ENCODE peak calls at places on chromosomes 3 and 15, in seven cellular contexts. One of them, this sample, is unnamed.

GRCh38 chr3:184727357-184728060 is 15.6 kb upstream of the MAGEF1 start:
- DNase-seq in activated T-cell treated with anti-CD3 and anti-CD28 coated beads, Interleukin-2, amount 50 U/mL, for 4 hours: peak; percentile 18
- DNase-seq in NAMALWA: peak; percentile 80
- DNase-seq in effector memory CD4-positive, alpha-beta T cell: no peak
- DNase-seq in MV-4-11: peak; percentile 55
- DNase-seq in activated naive CD4-positive, alpha-beta T cell treated with anti-CD3 and anti-CD28 coated beads, Interleukin-2, amount 10 ng/mL, durations not matched to agents 7 days and 5 days: peak; percentile 53
- DNase-seq in left cardiac atrium: peak; percentile 44
- DNase-seq in this sample: peak; percentile 71

GRCh38 chr3:151468284-151468917 is 7.5 kb upstream of the IGSF10 start:
- DNase-seq in activated T-cell treated with anti-CD3 and anti-CD28 coated beads, Interleukin-2, amount 50 U/mL, for 4 hours: peak; percentile 14
- DNase-seq in NAMALWA: peak; percentile 79
- DNase-seq in effector memory CD4-positive, alpha-beta T cell: no peak
- DNase-seq in MV-4-11: peak; percentile 31
- DNase-seq in activated naive CD4-positive, alpha-beta T cell treated with anti-CD3 and anti-CD28 coated beads, Interleukin-2, amount 10 ng/mL, durations not matched to agents 7 days and 5 days: peak; percentile 36
- DNase-seq in left cardiac atrium: no peak
- DNase-seq in this sample: no peak

GRCh38 chr3:195876297-195877031 is 31.9 kb downstream of the TNK2 start:
- DNase-seq in activated T-cell treated with anti-CD3 and anti-CD28 coated beads, Interleukin-2, amount 50 U/mL, for 4 hours: no peak
- DNase-seq in NAMALWA: no peak
- DNase-seq in effector memory CD4-positive, alpha-beta T cell: peak; percentile 11
- DNase-seq in MV-4-11: no peak
- DNase-seq in activated naive CD4-positive, alpha-beta T cell treated with anti-CD3 and anti-CD28 coated beads, Interleukin-2, amount 10 ng/mL, durations not matched to agents 7 days and 5 days: no peak
- DNase-seq in left cardiac atrium: no peak
- DNase-seq in this sample: no peak

GRCh38 chr15:64897345-64897985 is 14.2 kb upstream of the ANKDD1A start:
- DNase-seq in activated T-cell treated with anti-CD3 and anti-CD28 coated beads, Interleukin-2, amount 50 U/mL, for 4 hours: no peak
- DNase-seq in NAMALWA: no peak
- DNase-seq in effector memory CD4-positive, alpha-beta T cell: no peak
- DNase-seq in MV-4-11: peak; percentile 27
- DNase-seq in activated naive CD4-positive, alpha-beta T cell treated with anti-CD3 and anti-CD28 coated beads, Interleukin-2, amount 10 ng/mL, durations not matched to agents 7 days and 5 days: no peak
- DNase-seq in left cardiac atrium: peak; percentile 85
- DNase-seq in this sample: peak; percentile 87

GRCh38 chr3:172106989-172107388 is 67.6 kb downstream of the FNDC3B start:
- DNase-seq in activated T-cell treated with anti-CD3 and anti-CD28 coated beads, Interleukin-2, amount 50 U/mL, for 4 hours: peak; percentile 51
- DNase-seq in NAMALWA: peak; percentile 97
- DNase-seq in effector memory CD4-positive, alpha-beta T cell: peak; percentile 57
- DNase-seq in MV-4-11: peak; percentile 97
- DNase-seq in activated naive CD4-positive, alpha-beta T cell treated with anti-CD3 and anti-CD28 coated beads, Interleukin-2, amount 10 ng/mL, durations not matched to agents 7 days and 5 days: peak; percentile 80
- DNase-seq in left cardiac atrium: peak; percentile 29
- DNase-seq in this sample: no peak

GRCh38 chr3:71050521-71051258 is 532.8 kb downstream of the FOXP1 start:
- DNase-seq in activated T-cell treated with anti-CD3 and anti-CD28 coated beads, Interleukin-2, amount 50 U/mL, for 4 hours: no peak
- DNase-seq in NAMALWA: no peak
- DNase-seq in effector memory CD4-positive, alpha-beta T cell: peak; percentile 46
- DNase-seq in MV-4-11: peak; percentile 19
- DNase-seq in activated naive CD4-positive, alpha-beta T cell treated with anti-CD3 and anti-CD28 coated beads, Interleukin-2, amount 10 ng/mL, durations not matched to agents 7 days and 5 days: peak; percentile 54
- DNase-seq in left cardiac atrium: no peak
- DNase-seq in this sample: no peak

GRCh38 chr15:32952901-32953889 is 235.4 kb downstream of the GREM1 start:
- DNase-seq in activated T-cell treated with anti-CD3 and anti-CD28 coated beads, Interleukin-2, amount 50 U/mL, for 4 hours: no peak
- DNase-seq in NAMALWA: no peak
- DNase-seq in effector memory CD4-positive, alpha-beta T cell: no peak
- DNase-seq in MV-4-11: no peak
- DNase-seq in activated naive CD4-positive, alpha-beta T cell treated with anti-CD3 and anti-CD28 coated beads, Interleukin-2, amount 10 ng/mL, durations not matched to agents 7 days and 5 days: no peak
- DNase-seq in left cardiac atrium: no peak
- DNase-seq in this sample: no peak

GRCh38 chr3:55968331-55968730 is 481.2 kb upstream of the WNT5A start:
- DNase-seq in activated T-cell treated with anti-CD3 and anti-CD28 coated beads, Interleukin-2, amount 50 U/mL, for 4 hours: no peak
- DNase-seq in NAMALWA: no peak
- DNase-seq in effector memory CD4-positive, alpha-beta T cell: no peak
- DNase-seq in MV-4-11: no peak
- DNase-seq in activated naive CD4-positive, alpha-beta T cell treated with anti-CD3 and anti-CD28 coated beads, Interleukin-2, amount 10 ng/mL, durations not matched to agents 7 days and 5 days: no peak
- DNase-seq in left cardiac atrium: no peak
- DNase-seq in this sample: no peak

GRCh38 chr3:177561365-177561764 is 364.1 kb upstream of the TBL1XR1 start:
- DNase-seq in activated T-cell treated with anti-CD3 and anti-CD28 coated beads, Interleukin-2, amount 50 U/mL, for 4 hours: no peak
- DNase-seq in NAMALWA: no peak
- DNase-seq in effector memory CD4-positive, alpha-beta T cell: no peak
- DNase-seq in MV-4-11: no peak
- DNase-seq in activated naive CD4-positive, alpha-beta T cell treated with anti-CD3 and anti-CD28 coated beads, Interleukin-2, amount 10 ng/mL, durations not matched to agents 7 days and 5 days: no peak
- DNase-seq in left cardiac atrium: no peak
- DNase-seq in this sample: no peak

GRCh38 chr15:87477759-87478687 is 778.5 kb downstream of the NTRK3 start:
- DNase-seq in activated T-cell treated with anti-CD3 and anti-CD28 coated beads, Interleukin-2, amount 50 U/mL, for 4 hours: no peak
- DNase-seq in NAMALWA: no peak
- DNase-seq in effector memory CD4-positive, alpha-beta T cell: no peak
- DNase-seq in MV-4-11: peak; percentile 38
- DNase-seq in activated naive CD4-positive, alpha-beta T cell treated with anti-CD3 and anti-CD28 coated beads, Interleukin-2, amount 10 ng/mL, durations not matched to agents 7 days and 5 days: no peak
- DNase-seq in left cardiac atrium: peak; percentile 39
- DNase-seq in this sample: peak; percentile 67

GRCh38 chr3:17088602-17089313 is 204.0 kb downstream of the PLCL2 start:
- DNase-seq in activated T-cell treated with anti-CD3 and anti-CD28 coated beads, Interleukin-2, amount 50 U/mL, for 4 hours: peak; percentile 16
- DNase-seq in NAMALWA: no peak
- DNase-seq in effector memory CD4-positive, alpha-beta T cell: peak; percentile 13
- DNase-seq in MV-4-11: no peak
- DNase-seq in activated naive CD4-positive, alpha-beta T cell treated with anti-CD3 and anti-CD28 coated beads, Interleukin-2, amount 10 ng/mL, durations not matched to agents 7 days and 5 days: peak; percentile 32
- DNase-seq in left cardiac atrium: peak; percentile 20
- DNase-seq in this sample: no peak

GRCh38 chr15:40128746-40129660 is 20.3 kb upstream of the BMF start:
- DNase-seq in activated T-cell treated with anti-CD3 and anti-CD28 coated beads, Interleukin-2, amount 50 U/mL, for 4 hours: no peak
- DNase-seq in NAMALWA: no peak
- DNase-seq in effector memory CD4-positive, alpha-beta T cell: no peak
- DNase-seq in MV-4-11: no peak
- DNase-seq in activated naive CD4-positive, alpha-beta T cell treated with anti-CD3 and anti-CD28 coated beads, Interleukin-2, amount 10 ng/mL, durations not matched to agents 7 days and 5 days: peak; percentile 58
- DNase-seq in left cardiac atrium: no peak
- DNase-seq in this sample: no peak

GRCh38 chr3:72830452-72831217 is 17.6 kb downstream of the SHQ1 start:
- DNase-seq in activated T-cell treated with anti-CD3 and anti-CD28 coated beads, Interleukin-2, amount 50 U/mL, for 4 hours: no peak
- DNase-seq in NAMALWA: no peak
- DNase-seq in effector memory CD4-positive, alpha-beta T cell: no peak
- DNase-seq in MV-4-11: no peak
- DNase-seq in activated naive CD4-positive, alpha-beta T cell treated with anti-CD3 and anti-CD28 coated beads, Interleukin-2, amount 10 ng/mL, durations not matched to agents 7 days and 5 days: no peak
- DNase-seq in left cardiac atrium: no peak
- DNase-seq in this sample: no peak

GRCh38 chr3:62630664-62631063 is 244.6 kb downstream of the CADPS start:
- DNase-seq in activated T-cell treated with anti-CD3 and anti-CD28 coated beads, Interleukin-2, amount 50 U/mL, for 4 hours: no peak
- DNase-seq in NAMALWA: no peak
- DNase-seq in effector memory CD4-positive, alpha-beta T cell: no peak
- DNase-seq in MV-4-11: no peak
- DNase-seq in activated naive CD4-positive, alpha-beta T cell treated with anti-CD3 and anti-CD28 coated beads, Interleukin-2, amount 10 ng/mL, durations not matched to agents 7 days and 5 days: no peak
- DNase-seq in left cardiac atrium: no peak
- DNase-seq in this sample: no peak

GRCh38 chr15:58019503-58020376 is 45.8 kb downstream of the ALDH1A2 start:
- DNase-seq in activated T-cell treated with anti-CD3 and anti-CD28 coated beads, Interleukin-2, amount 50 U/mL, for 4 hours: no peak
- DNase-seq in NAMALWA: no peak
- DNase-seq in effector memory CD4-positive, alpha-beta T cell: no peak
- DNase-seq in MV-4-11: no peak
- DNase-seq in activated naive CD4-positive, alpha-beta T cell treated with anti-CD3 and anti-CD28 coated beads, Interleukin-2, amount 10 ng/mL, durations not matched to agents 7 days and 5 days: no peak
- DNase-seq in left cardiac atrium: no peak
- DNase-seq in this sample: no peak

GRCh38 chr15:35936284-35936683 is 390.3 kb upstream of the DPH6 start:
- DNase-seq in activated T-cell treated with anti-CD3 and anti-CD28 coated beads, Interleukin-2, amount 50 U/mL, for 4 hours: no peak
- DNase-seq in NAMALWA: no peak
- DNase-seq in effector memory CD4-positive, alpha-beta T cell: no peak
- DNase-seq in MV-4-11: no peak
- DNase-seq in activated naive CD4-positive, alpha-beta T cell treated with anti-CD3 and anti-CD28 coated beads, Interleukin-2, amount 10 ng/mL, durations not matched to agents 7 days and 5 days: no peak
- DNase-seq in left cardiac atrium: no peak
- DNase-seq in this sample: no peak

GRCh38 chr3:160245261-160245800 is 20.1 kb downstream of the C3orf80 start:
- DNase-seq in activated T-cell treated with anti-CD3 and anti-CD28 coated beads, Interleukin-2, amount 50 U/mL, for 4 hours: no peak
- DNase-seq in NAMALWA: no peak
- DNase-seq in effector memory CD4-positive, alpha-beta T cell: no peak
- DNase-seq in MV-4-11: no peak
- DNase-seq in activated naive CD4-positive, alpha-beta T cell treated with anti-CD3 and anti-CD28 coated beads, Interleukin-2, amount 10 ng/mL, durations not matched to agents 7 days and 5 days: no peak
- DNase-seq in left cardiac atrium: no peak
- DNase-seq in this sample: no peak

GRCh38 chr3:44960387-44961026 is 15.5 kb downstream of the ZDHHC3 start:
- DNase-seq in activated T-cell treated with anti-CD3 and anti-CD28 coated beads, Interleukin-2, amount 50 U/mL, for 4 hours: no peak
- DNase-seq in NAMALWA: no peak
- DNase-seq in effector memory CD4-positive, alpha-beta T cell: no peak
- DNase-seq in MV-4-11: peak; percentile 68
- DNase-seq in activated naive CD4-positive, alpha-beta T cell treated with anti-CD3 and anti-CD28 coated beads, Interleukin-2, amount 10 ng/mL, durations not matched to agents 7 days and 5 days: no peak
- DNase-seq in left cardiac atrium: no peak
- DNase-seq in this sample: no peak

GRCh38 chr3:31671976-31672375 is 139.3 kb downstream of the STT3B start:
- DNase-seq in activated T-cell treated with anti-CD3 and anti-CD28 coated beads, Interleukin-2, amount 50 U/mL, for 4 hours: no peak
- DNase-seq in NAMALWA: no peak
- DNase-seq in effector memory CD4-positive, alpha-beta T cell: no peak
- DNase-seq in MV-4-11: peak; percentile 45
- DNase-seq in activated naive CD4-positive, alpha-beta T cell treated with anti-CD3 and anti-CD28 coated beads, Interleukin-2, amount 10 ng/mL, durations not matched to agents 7 days and 5 days: no peak
- DNase-seq in left cardiac atrium: no peak
- DNase-seq in this sample: no peak

GRCh38 chr3:29279830-29280229 is 1.0 kb upstream of the RBMS3 start:
- DNase-seq in activated T-cell treated with anti-CD3 and anti-CD28 coated beads, Interleukin-2, amount 50 U/mL, for 4 hours: no peak
- DNase-seq in NAMALWA: peak; percentile 56
- DNase-seq in effector memory CD4-positive, alpha-beta T cell: no peak
- DNase-seq in MV-4-11: no peak
- DNase-seq in activated naive CD4-positive, alpha-beta T cell treated with anti-CD3 and anti-CD28 coated beads, Interleukin-2, amount 10 ng/mL, durations not matched to agents 7 days and 5 days: no peak
- DNase-seq in left cardiac atrium: peak; percentile 56
- DNase-seq in this sample: no peak

GRCh38 chr3:169232863-169233262 is 430.6 kb downstream of the MECOM start:
- DNase-seq in activated T-cell treated with anti-CD3 and anti-CD28 coated beads, Interleukin-2, amount 50 U/mL, for 4 hours: no peak
- DNase-seq in NAMALWA: no peak
- DNase-seq in effector memory CD4-positive, alpha-beta T cell: no peak
- DNase-seq in MV-4-11: no peak
- DNase-seq in activated naive CD4-positive, alpha-beta T cell treated with anti-CD3 and anti-CD28 coated beads, Interleukin-2, amount 10 ng/mL, durations not matched to agents 7 days and 5 days: no peak
- DNase-seq in left cardiac atrium: no peak
- DNase-seq in this sample: no peak

GRCh38 chr3:46334911-46335478 is 18.9 kb upstream of the CCR2 start:
- DNase-seq in activated T-cell treated with anti-CD3 and anti-CD28 coated beads, Interleukin-2, amount 50 U/mL, for 4 hours: no peak
- DNase-seq in NAMALWA: no peak
- DNase-seq in effector memory CD4-positive, alpha-beta T cell: no peak
- DNase-seq in MV-4-11: no peak
- DNase-seq in activated naive CD4-positive, alpha-beta T cell treated with anti-CD3 and anti-CD28 coated beads, Interleukin-2, amount 10 ng/mL, durations not matched to agents 7 days and 5 days: no peak
- DNase-seq in left cardiac atrium: no peak
- DNase-seq in this sample: no peak

GRCh38 chr3:50147447-50147846 is 7.7 kb upstream of the SEMA3F start:
- DNase-seq in activated T-cell treated with anti-CD3 and anti-CD28 coated beads, Interleukin-2, amount 50 U/mL, for 4 hours: no peak
- DNase-seq in NAMALWA: no peak
- DNase-seq in effector memory CD4-positive, alpha-beta T cell: no peak
- DNase-seq in MV-4-11: no peak
- DNase-seq in activated naive CD4-positive, alpha-beta T cell treated with anti-CD3 and anti-CD28 coated beads, Interleukin-2, amount 10 ng/mL, durations not matched to agents 7 days and 5 days: no peak
- DNase-seq in left cardiac atrium: no peak
- DNase-seq in this sample: no peak

GRCh38 chr3:153026026-153026425 is 136.0 kb upstream of the RAP2B start:
- DNase-seq in activated T-cell treated with anti-CD3 and anti-CD28 coated beads, Interleukin-2, amount 50 U/mL, for 4 hours: no peak
- DNase-seq in NAMALWA: peak; percentile 68
- DNase-seq in effector memory CD4-positive, alpha-beta T cell: no peak
- DNase-seq in MV-4-11: peak; percentile 32
- DNase-seq in activated naive CD4-positive, alpha-beta T cell treated with anti-CD3 and anti-CD28 coated beads, Interleukin-2, amount 10 ng/mL, durations not matched to agents 7 days and 5 days: no peak
- DNase-seq in left cardiac atrium: no peak
- DNase-seq in this sample: no peak

GRCh38 chr3:12922299-12922698 is 80.9 kb upstream of the RPL32 start:
- DNase-seq in activated T-cell treated with anti-CD3 and anti-CD28 coated beads, Interleukin-2, amount 50 U/mL, for 4 hours: no peak
- DNase-seq in NAMALWA: no peak
- DNase-seq in effector memory CD4-positive, alpha-beta T cell: no peak
- DNase-seq in MV-4-11: no peak
- DNase-seq in activated naive CD4-positive, alpha-beta T cell treated with anti-CD3 and anti-CD28 coated beads, Interleukin-2, amount 10 ng/mL, durations not matched to agents 7 days and 5 days: no peak
- DNase-seq in left cardiac atrium: no peak
- DNase-seq in this sample: no peak

GRCh38 chr3:111237906-111238305 is 166.3 kb downstream of the NECTIN3 start:
- DNase-seq in activated T-cell treated with anti-CD3 and anti-CD28 coated beads, Interleukin-2, amount 50 U/mL, for 4 hours: no peak
- DNase-seq in NAMALWA: no peak
- DNase-seq in effector memory CD4-positive, alpha-beta T cell: no peak
- DNase-seq in MV-4-11: no peak
- DNase-seq in activated naive CD4-positive, alpha-beta T cell treated with anti-CD3 and anti-CD28 coated beads, Interleukin-2, amount 10 ng/mL, durations not matched to agents 7 days and 5 days: no peak
- DNase-seq in left cardiac atrium: no peak
- DNase-seq in this sample: no peak

GRCh38 chr3:101944308-101944707 is 95.0 kb downstream of the NFKBIZ start:
- DNase-seq in activated T-cell treated with anti-CD3 and anti-CD28 coated beads, Interleukin-2, amount 50 U/mL, for 4 hours: no peak
- DNase-seq in NAMALWA: no peak
- DNase-seq in effector memory CD4-positive, alpha-beta T cell: no peak
- DNase-seq in MV-4-11: no peak
- DNase-seq in activated naive CD4-positive, alpha-beta T cell treated with anti-CD3 and anti-CD28 coated beads, Interleukin-2, amount 10 ng/mL, durations not matched to agents 7 days and 5 days: no peak
- DNase-seq in left cardiac atrium: no peak
- DNase-seq in this sample: no peak

GRCh38 chr15:92332125-92332899 is 61.4 kb upstream of the ST8SIA2 start:
- DNase-seq in activated T-cell treated with anti-CD3 and anti-CD28 coated beads, Interleukin-2, amount 50 U/mL, for 4 hours: no peak
- DNase-seq in NAMALWA: no peak
- DNase-seq in effector memory CD4-positive, alpha-beta T cell: no peak
- DNase-seq in MV-4-11: no peak
- DNase-seq in activated naive CD4-positive, alpha-beta T cell treated with anti-CD3 and anti-CD28 coated beads, Interleukin-2, amount 10 ng/mL, durations not matched to agents 7 days and 5 days: no peak
- DNase-seq in left cardiac atrium: no peak
- DNase-seq in this sample: no peak

GRCh38 chr3:160343132-160343531 is 55.9 kb downstream of the IFT80 start:
- DNase-seq in activated T-cell treated with anti-CD3 and anti-CD28 coated beads, Interleukin-2, amount 50 U/mL, for 4 hours: no peak
- DNase-seq in NAMALWA: peak; percentile 43
- DNase-seq in effector memory CD4-positive, alpha-beta T cell: no peak
- DNase-seq in MV-4-11: peak; percentile 20
- DNase-seq in activated naive CD4-positive, alpha-beta T cell treated with anti-CD3 and anti-CD28 coated beads, Interleukin-2, amount 10 ng/mL, durations not matched to agents 7 days and 5 days: no peak
- DNase-seq in left cardiac atrium: no peak
- DNase-seq in this sample: no peak

GRCh38 chr3:189238071-189238470 is 66.3 kb downstream of the TPRG1 start:
- DNase-seq in activated T-cell treated with anti-CD3 and anti-CD28 coated beads, Interleukin-2, amount 50 U/mL, for 4 hours: no peak
- DNase-seq in NAMALWA: no peak
- DNase-seq in effector memory CD4-positive, alpha-beta T cell: no peak
- DNase-seq in MV-4-11: no peak
- DNase-seq in activated naive CD4-positive, alpha-beta T cell treated with anti-CD3 and anti-CD28 coated beads, Interleukin-2, amount 10 ng/mL, durations not matched to agents 7 days and 5 days: no peak
- DNase-seq in left cardiac atrium: no peak
- DNase-seq in this sample: no peak

GRCh38 chr3:173983353-173983752 is 585.8 kb downstream of the NLGN1 start:
- DNase-seq in activated T-cell treated with anti-CD3 and anti-CD28 coated beads, Interleukin-2, amount 50 U/mL, for 4 hours: no peak
- DNase-seq in NAMALWA: no peak
- DNase-seq in effector memory CD4-positive, alpha-beta T cell: no peak
- DNase-seq in MV-4-11: no peak
- DNase-seq in activated naive CD4-positive, alpha-beta T cell treated with anti-CD3 and anti-CD28 coated beads, Interleukin-2, amount 10 ng/mL, durations not matched to agents 7 days and 5 days: no peak
- DNase-seq in left cardiac atrium: no peak
- DNase-seq in this sample: no peak

GRCh38 chr3:147422934-147423599 is 13.9 kb downstream of the ZIC1 start:
- DNase-seq in activated T-cell treated with anti-CD3 and anti-CD28 coated beads, Interleukin-2, amount 50 U/mL, for 4 hours: no peak
- DNase-seq in NAMALWA: no peak
- DNase-seq in effector memory CD4-positive, alpha-beta T cell: no peak
- DNase-seq in MV-4-11: no peak
- DNase-seq in activated naive CD4-positive, alpha-beta T cell treated with anti-CD3 and anti-CD28 coated beads, Interleukin-2, amount 10 ng/mL, durations not matched to agents 7 days and 5 days: no peak
- DNase-seq in left cardiac atrium: no peak
- DNase-seq in this sample: no peak

GRCh38 chr15:58875343-58875742 is 58.1 kb downstream of the SLTM start:
- DNase-seq in activated T-cell treated with anti-CD3 and anti-CD28 coated beads, Interleukin-2, amount 50 U/mL, for 4 hours: no peak
- DNase-seq in NAMALWA: no peak
- DNase-seq in effector memory CD4-positive, alpha-beta T cell: no peak
- DNase-seq in MV-4-11: no peak
- DNase-seq in activated naive CD4-positive, alpha-beta T cell treated with anti-CD3 and anti-CD28 coated beads, Interleukin-2, amount 10 ng/mL, durations not matched to agents 7 days and 5 days: no peak
- DNase-seq in left cardiac atrium: no peak
- DNase-seq in this sample: no peak

GRCh38 chr3:169082634-169083033 is 580.9 kb downstream of the MECOM start:
- DNase-seq in activated T-cell treated with anti-CD3 and anti-CD28 coated beads, Interleukin-2, amount 50 U/mL, for 4 hours: no peak
- DNase-seq in NAMALWA: no peak
- DNase-seq in effector memory CD4-positive, alpha-beta T cell: no peak
- DNase-seq in MV-4-11: no peak
- DNase-seq in activated naive CD4-positive, alpha-beta T cell treated with anti-CD3 and anti-CD28 coated beads, Interleukin-2, amount 10 ng/mL, durations not matched to agents 7 days and 5 days: no peak
- DNase-seq in left cardiac atrium: no peak
- DNase-seq in this sample: no peak